ENCODE peak calls at places on chromosomes 16 and 17, in eight cellular contexts. Y, U, G, K, J, E, B and D are unnamed samples.

GRCh38 chr17:45700171-45701090 is 83.7 kb upstream of the CRHR1 start:
- DNase-seq in Y (no peak), U (no peak), G (no peak), K (no peak), J (no peak), E (no peak), B (peak), D (no peak)

GRCh38 chr17:17514993-17515920 is 19.1 kb upstream of the RASD1 start:
- DNase-seq in Y (no peak), U (peak), G (no peak), K (no peak), J (no peak), E (no peak), B (peak), D (no peak)

GRCh38 chr17:41702712-41703111 is 9.4 kb upstream of the GAST start:
- DNase-seq in Y (no peak), U (no peak), G (no peak), K (no peak), J (no peak), E (no peak), B (no peak), D (peak)

GRCh38 chr16:4200781-4201137 is 41.1 kb downstream of the SRL start:
- DNase-seq in Y (no peak), U (peak), G (no peak), K (no peak), J (no peak), E (no peak), B (no peak), D (no peak)

GRCh38 chr16:57889960-57890751 is 80.8 kb downstream of the CNGB1 start:
- DNase-seq in Y (no peak), U (no peak), G (no peak), K (no peak), J (no peak), E (peak), B (no peak), D (no peak)

GRCh38 chr16:87235810-87236515 is 81.2 kb downstream of the C16orf95 start:
- DNase-seq in Y (no peak), U (no peak), G (no peak), K (peak), J (no peak), E (no peak), B (no peak), D (peak)

GRCh38 chr17:9729034-9729650 is 62.2 kb downstream of the DHRS7C start:
- DNase-seq in Y (no peak), U (peak), G (no peak), K (peak), J (peak), E (no peak), B (peak), D (peak)

GRCh38 chr17:44971776-44972483 is 3.8 kb upstream of the C1QL1 start:
- DNase-seq in Y (no peak), U (peak), G (peak), K (no peak), J (no peak), E (no peak), B (no peak), D (no peak)

GRCh38 chr16:1390239-1390638 is 24.3 kb downstream of the UNKL start:
- DNase-seq in Y (no peak), U (no peak), G (no peak), K (no peak), J (no peak), E (no peak), B (no peak), D (no peak)

GRCh38 chr17:17782425-17783120 is 54.2 kb downstream of the SREBF1 start:
- DNase-seq in Y (peak), U (no peak), G (no peak), K (no peak), J (no peak), E (no peak), B (peak), D (no peak)

GRCh38 chr16:3864562-3864961 is 16.0 kb downstream of the CREBBP start:
- DNase-seq in Y (no peak), U (no peak), G (no peak), K (no peak), J (no peak), E (no peak), B (no peak), D (no peak)

GRCh38 chr16:76899767-76900166 is 291.2 kb upstream of the MON1B start:
- DNase-seq in Y (no peak), U (no peak), G (no peak), K (no peak), J (no peak), E (no peak), B (no peak), D (no peak)

GRCh38 chr16:55700961-55701360 is 45.2 kb downstream of the SLC6A2 start:
- DNase-seq in Y (no peak), U (no peak), G (no peak), K (no peak), J (no peak), E (no peak), B (no peak), D (no peak)